ENCODE peak calls at places on chromosomes 13 and 19, in nine cellular contexts. One of them, this sample, is unnamed.
A peak's percentile ranks its signal among the peaks of the same experiment; 100 is the strongest.

GRCh38 chr19:12837225-12837624 is 1.1 kb upstream of the MAST1 start:
- DNase-seq in fibroblast of villous mesenchyme: no peak
- DNase-seq in endothelial cell: no peak
- DNase-seq in cardiac fibroblast: no peak
- DNase-seq in thoracic aorta: no peak
- DNase-seq in neural crest cell: no peak
- DNase-seq in lung: no peak
- DNase-seq in CD4-positive, alpha-beta T cell: no peak
- DNase-seq in astrocyte of the cerebellum: no peak
- DNase-seq in this sample: no peak

GRCh38 chr19:2770055-2771013 is 12.7 kb downstream of the SGTA start:
- DNase-seq in fibroblast of villous mesenchyme: no peak
- DNase-seq in endothelial cell: no peak
- DNase-seq in cardiac fibroblast: peak; percentile 57
- DNase-seq in thoracic aorta: no peak
- DNase-seq in neural crest cell: no peak
- DNase-seq in lung: no peak
- DNase-seq in CD4-positive, alpha-beta T cell: no peak
- DNase-seq in astrocyte of the cerebellum: no peak
- DNase-seq in this sample: no peak

GRCh38 chr13:58680115-58680514 is 1048.6 kb downstream of the PCDH17 start:
- DNase-seq in fibroblast of villous mesenchyme: no peak
- DNase-seq in endothelial cell: no peak
- DNase-seq in cardiac fibroblast: no peak
- DNase-seq in thoracic aorta: no peak
- DNase-seq in neural crest cell: no peak
- DNase-seq in lung: no peak
- DNase-seq in CD4-positive, alpha-beta T cell: no peak
- DNase-seq in astrocyte of the cerebellum: no peak
- DNase-seq in this sample: no peak

GRCh38 chr19:41302624-41303351 is 7.2 kb upstream of the CCDC97 start:
- DNase-seq in fibroblast of villous mesenchyme: no peak
- DNase-seq in endothelial cell: no peak
- DNase-seq in cardiac fibroblast: no peak
- DNase-seq in thoracic aorta: no peak
- DNase-seq in neural crest cell: no peak
- DNase-seq in lung: no peak
- DNase-seq in CD4-positive, alpha-beta T cell: peak; percentile 33
- DNase-seq in astrocyte of the cerebellum: no peak
- DNase-seq in this sample: no peak

GRCh38 chr13:79519252-79519651 is 38.3 kb downstream of the NDFIP2 start:
- DNase-seq in fibroblast of villous mesenchyme: peak; percentile 42
- DNase-seq in endothelial cell: no peak
- DNase-seq in cardiac fibroblast: peak; percentile 68
- DNase-seq in thoracic aorta: no peak
- DNase-seq in neural crest cell: no peak
- DNase-seq in lung: no peak
- DNase-seq in CD4-positive, alpha-beta T cell: no peak
- DNase-seq in astrocyte of the cerebellum: no peak
- DNase-seq in this sample: no peak

GRCh38 chr19:50325310-50326100 is 3.7 kb downstream of the KCNC3 start:
- DNase-seq in fibroblast of villous mesenchyme: peak; percentile 20
- DNase-seq in endothelial cell: no peak
- DNase-seq in cardiac fibroblast: peak; percentile 46
- DNase-seq in thoracic aorta: no peak
- DNase-seq in neural crest cell: peak; percentile 87
- DNase-seq in lung: peak; percentile 71
- DNase-seq in CD4-positive, alpha-beta T cell: peak; percentile 50
- DNase-seq in astrocyte of the cerebellum: no peak
- DNase-seq in this sample: peak; percentile 93

GRCh38 chr13:99386911-99387788 is 80.0 kb upstream of the GPR183 start:
- DNase-seq in fibroblast of villous mesenchyme: peak; percentile 24
- DNase-seq in endothelial cell: peak; percentile 83
- DNase-seq in cardiac fibroblast: peak; percentile 46
- DNase-seq in thoracic aorta: no peak
- DNase-seq in neural crest cell: peak; percentile 39
- DNase-seq in lung: peak; percentile 62
- DNase-seq in CD4-positive, alpha-beta T cell: peak; percentile 84
- DNase-seq in astrocyte of the cerebellum: no peak
- DNase-seq in this sample: peak; percentile 51

GRCh38 chr19:10191347-10191746 is 3.4 kb downstream of the DNMT1 start:
- DNase-seq in fibroblast of villous mesenchyme: peak; percentile 21
- DNase-seq in endothelial cell: peak; percentile 30
- DNase-seq in cardiac fibroblast: peak; percentile 78
- DNase-seq in thoracic aorta: no peak
- DNase-seq in neural crest cell: no peak
- DNase-seq in lung: no peak
- DNase-seq in CD4-positive, alpha-beta T cell: no peak
- DNase-seq in astrocyte of the cerebellum: peak; percentile 97
- DNase-seq in this sample: no peak

GRCh38 chr13:37407156-37407555 is 191.4 kb downstream of the POSTN start:
- DNase-seq in fibroblast of villous mesenchyme: no peak
- DNase-seq in endothelial cell: no peak
- DNase-seq in cardiac fibroblast: no peak
- DNase-seq in thoracic aorta: no peak
- DNase-seq in neural crest cell: no peak
- DNase-seq in lung: no peak
- DNase-seq in CD4-positive, alpha-beta T cell: no peak
- DNase-seq in astrocyte of the cerebellum: no peak
- DNase-seq in this sample: no peak

GRCh38 chr13:25455146-25455545 is 83.4 kb downstream of the ATP8A2 start:
- DNase-seq in fibroblast of villous mesenchyme: no peak
- DNase-seq in endothelial cell: no peak
- DNase-seq in cardiac fibroblast: no peak
- DNase-seq in thoracic aorta: no peak
- DNase-seq in neural crest cell: no peak
- DNase-seq in lung: peak; percentile 40
- DNase-seq in CD4-positive, alpha-beta T cell: no peak
- DNase-seq in astrocyte of the cerebellum: no peak
- DNase-seq in this sample: no peak

GRCh38 chr19:35983177-35983576 is 11.8 kb upstream of the SDHAF1 start:
- DNase-seq in fibroblast of villous mesenchyme: no peak
- DNase-seq in endothelial cell: no peak
- DNase-seq in cardiac fibroblast: no peak
- DNase-seq in thoracic aorta: no peak
- DNase-seq in neural crest cell: no peak
- DNase-seq in lung: no peak
- DNase-seq in CD4-positive, alpha-beta T cell: no peak
- DNase-seq in astrocyte of the cerebellum: no peak
- DNase-seq in this sample: no peak

GRCh38 chr13:107964356-107964755 is 251.0 kb downstream of the LIG4 start:
- DNase-seq in fibroblast of villous mesenchyme: no peak
- DNase-seq in endothelial cell: no peak
- DNase-seq in cardiac fibroblast: no peak
- DNase-seq in thoracic aorta: no peak
- DNase-seq in neural crest cell: no peak
- DNase-seq in lung: no peak
- DNase-seq in CD4-positive, alpha-beta T cell: no peak
- DNase-seq in astrocyte of the cerebellum: no peak
- DNase-seq in this sample: no peak

GRCh38 chr19:33471111-33471996 is 50.2 kb downstream of the PEPD start:
- DNase-seq in fibroblast of villous mesenchyme: no peak
- DNase-seq in endothelial cell: no peak
- DNase-seq in cardiac fibroblast: no peak
- DNase-seq in thoracic aorta: no peak
- DNase-seq in neural crest cell: no peak
- DNase-seq in lung: no peak
- DNase-seq in CD4-positive, alpha-beta T cell: no peak
- DNase-seq in astrocyte of the cerebellum: no peak
- DNase-seq in this sample: no peak

GRCh38 chr13:50951366-50951765 is 41.8 kb downstream of the RNASEH2B start:
- DNase-seq in fibroblast of villous mesenchyme: no peak
- DNase-seq in endothelial cell: no peak
- DNase-seq in cardiac fibroblast: no peak
- DNase-seq in thoracic aorta: no peak
- DNase-seq in neural crest cell: no peak
- DNase-seq in lung: no peak
- DNase-seq in CD4-positive, alpha-beta T cell: no peak
- DNase-seq in astrocyte of the cerebellum: peak; percentile 81
- DNase-seq in this sample: no peak

GRCh38 chr13:80712026-80712425 is 371.1 kb upstream of the SPRY2 start:
- DNase-seq in fibroblast of villous mesenchyme: no peak
- DNase-seq in endothelial cell: no peak
- DNase-seq in cardiac fibroblast: peak; percentile 66
- DNase-seq in thoracic aorta: no peak
- DNase-seq in neural crest cell: no peak
- DNase-seq in lung: no peak
- DNase-seq in CD4-positive, alpha-beta T cell: no peak
- DNase-seq in astrocyte of the cerebellum: no peak
- DNase-seq in this sample: no peak

GRCh38 chr13:80721689-80722088 is 380.8 kb upstream of the SPRY2 start:
- DNase-seq in fibroblast of villous mesenchyme: no peak
- DNase-seq in endothelial cell: no peak
- DNase-seq in cardiac fibroblast: no peak
- DNase-seq in thoracic aorta: no peak
- DNase-seq in neural crest cell: no peak
- DNase-seq in lung: no peak
- DNase-seq in CD4-positive, alpha-beta T cell: no peak
- DNase-seq in astrocyte of the cerebellum: no peak
- DNase-seq in this sample: no peak

GRCh38 chr13:80718970-80719369 is 378.0 kb upstream of the SPRY2 start:
- DNase-seq in fibroblast of villous mesenchyme: no peak
- DNase-seq in endothelial cell: no peak
- DNase-seq in cardiac fibroblast: no peak
- DNase-seq in thoracic aorta: no peak
- DNase-seq in neural crest cell: no peak
- DNase-seq in lung: no peak
- DNase-seq in CD4-positive, alpha-beta T cell: no peak
- DNase-seq in astrocyte of the cerebellum: no peak
- DNase-seq in this sample: no peak

GRCh38 chr13:80717834-80718233 is 376.9 kb upstream of the SPRY2 start:
- DNase-seq in fibroblast of villous mesenchyme: no peak
- DNase-seq in endothelial cell: no peak
- DNase-seq in cardiac fibroblast: no peak
- DNase-seq in thoracic aorta: no peak
- DNase-seq in neural crest cell: no peak
- DNase-seq in lung: no peak
- DNase-seq in CD4-positive, alpha-beta T cell: no peak
- DNase-seq in astrocyte of the cerebellum: no peak
- DNase-seq in this sample: no peak

GRCh38 chr13:80716610-80717081 is 375.7 kb upstream of the SPRY2 start:
- DNase-seq in fibroblast of villous mesenchyme: no peak
- DNase-seq in endothelial cell: no peak
- DNase-seq in cardiac fibroblast: peak; percentile 48
- DNase-seq in thoracic aorta: no peak
- DNase-seq in neural crest cell: no peak
- DNase-seq in lung: peak; percentile 39
- DNase-seq in CD4-positive, alpha-beta T cell: no peak
- DNase-seq in astrocyte of the cerebellum: no peak
- DNase-seq in this sample: no peak
- TF ChIP-seq CTCF in fibroblast of villous mesenchyme: no peak
- TF ChIP-seq CTCF in endothelial cell: no peak
- TF ChIP-seq CTCF in cardiac fibroblast: no peak
- TF ChIP-seq CTCF in thoracic aorta: no peak
- TF ChIP-seq CTCF in neural crest cell: no peak
- TF ChIP-seq CTCF in lung: no peak
- TF ChIP-seq CTCF in CD4-positive, alpha-beta T cell: no peak
- TF ChIP-seq CTCF in astrocyte of the cerebellum: no peak
- TF ChIP-seq CTCF in this sample: no peak

GRCh38 chr19:46412034-46412982 is 1.1 kb downstream of the CCDC8 start:
- DNase-seq in fibroblast of villous mesenchyme: no peak
- DNase-seq in endothelial cell: no peak
- DNase-seq in cardiac fibroblast: no peak
- DNase-seq in thoracic aorta: no peak
- DNase-seq in neural crest cell: no peak
- DNase-seq in lung: no peak
- DNase-seq in CD4-positive, alpha-beta T cell: no peak
- DNase-seq in astrocyte of the cerebellum: no peak
- DNase-seq in this sample: no peak
- TF ChIP-seq CTCF in fibroblast of villous mesenchyme: peak; percentile 9
- TF ChIP-seq CTCF in endothelial cell: no peak
- TF ChIP-seq CTCF in cardiac fibroblast: no peak
- TF ChIP-seq CTCF in thoracic aorta: no peak
- TF ChIP-seq CTCF in neural crest cell: no peak
- TF ChIP-seq CTCF in lung: no peak
- TF ChIP-seq CTCF in CD4-positive, alpha-beta T cell: no peak
- TF ChIP-seq CTCF in astrocyte of the cerebellum: no peak
- TF ChIP-seq CTCF in this sample: no peak

GRCh38 chr19:32460476-32460875 is 54.9 kb downstream of the DPY19L3 start:
- DNase-seq in fibroblast of villous mesenchyme: peak; percentile 34
- DNase-seq in endothelial cell: no peak
- DNase-seq in cardiac fibroblast: no peak
- DNase-seq in thoracic aorta: no peak
- DNase-seq in neural crest cell: no peak
- DNase-seq in lung: no peak
- DNase-seq in CD4-positive, alpha-beta T cell: no peak
- DNase-seq in astrocyte of the cerebellum: no peak
- DNase-seq in this sample: no peak

GRCh38 chr19:32459199-32459865 is 53.8 kb downstream of the DPY19L3 start:
- DNase-seq in fibroblast of villous mesenchyme: peak; percentile 8
- DNase-seq in endothelial cell: no peak
- DNase-seq in cardiac fibroblast: no peak
- DNase-seq in thoracic aorta: no peak
- DNase-seq in neural crest cell: no peak
- DNase-seq in lung: no peak
- DNase-seq in CD4-positive, alpha-beta T cell: no peak
- DNase-seq in astrocyte of the cerebellum: no peak
- DNase-seq in this sample: no peak

GRCh38 chr19:32469796-32470195 is 64.2 kb downstream of the DPY19L3 start:
- DNase-seq in fibroblast of villous mesenchyme: no peak
- DNase-seq in endothelial cell: no peak
- DNase-seq in cardiac fibroblast: peak; percentile 57
- DNase-seq in thoracic aorta: no peak
- DNase-seq in neural crest cell: no peak
- DNase-seq in lung: no peak
- DNase-seq in CD4-positive, alpha-beta T cell: no peak
- DNase-seq in astrocyte of the cerebellum: no peak
- DNase-seq in this sample: no peak

GRCh38 chr19:32465176-32465575 is 59.6 kb downstream of the DPY19L3 start:
- DNase-seq in fibroblast of villous mesenchyme: no peak
- DNase-seq in endothelial cell: no peak
- DNase-seq in cardiac fibroblast: no peak
- DNase-seq in thoracic aorta: no peak
- DNase-seq in neural crest cell: no peak
- DNase-seq in lung: no peak
- DNase-seq in CD4-positive, alpha-beta T cell: no peak
- DNase-seq in astrocyte of the cerebellum: no peak
- DNase-seq in this sample: no peak

DNA sequence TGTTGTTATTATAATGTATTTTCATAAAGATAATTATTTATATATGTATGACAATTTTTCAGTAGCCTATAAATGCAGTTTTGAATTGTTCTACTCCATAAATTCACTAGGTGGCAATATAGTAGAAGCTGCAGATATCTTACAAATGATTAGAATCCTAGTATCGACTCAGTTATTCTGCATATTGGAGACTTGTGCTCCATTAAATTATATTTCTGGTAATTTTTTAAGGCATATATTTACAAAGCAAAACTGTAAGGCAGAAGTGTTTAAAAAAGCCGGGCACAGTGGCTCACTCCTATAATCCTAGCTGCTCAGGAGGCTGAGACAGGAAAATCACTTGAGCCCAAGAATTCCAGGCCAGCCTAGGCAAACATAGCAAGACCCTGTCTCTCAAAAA is 58.7 kb downstream of the DPY19L3 start:
- DNase-seq in fibroblast of villous mesenchyme: peak; percentile 12
- DNase-seq in endothelial cell: no peak
- DNase-seq in cardiac fibroblast: peak; percentile 29
- DNase-seq in thoracic aorta: no peak
- DNase-seq in neural crest cell: no peak
- DNase-seq in lung: no peak
- DNase-seq in CD4-positive, alpha-beta T cell: no peak
- DNase-seq in astrocyte of the cerebellum: no peak
- DNase-seq in this sample: no peak
- TF ChIP-seq CTCF in fibroblast of villous mesenchyme: peak; percentile 22
- TF ChIP-seq CTCF in endothelial cell: no peak
- TF ChIP-seq CTCF in cardiac fibroblast: peak; percentile 42
- TF ChIP-seq CTCF in thoracic aorta: no peak
- TF ChIP-seq CTCF in neural crest cell: peak; percentile 61
- TF ChIP-seq CTCF in lung: no peak
- TF ChIP-seq CTCF in CD4-positive, alpha-beta T cell: peak; percentile 48
- TF ChIP-seq CTCF in astrocyte of the cerebellum: peak; percentile 15
- TF ChIP-seq CTCF in this sample: peak; percentile 65

GRCh38 chr19:38134538-38135149 is 89.4 kb downstream of the DPF1 start:
- DNase-seq in fibroblast of villous mesenchyme: peak; percentile 39
- DNase-seq in endothelial cell: peak; percentile 59
- DNase-seq in cardiac fibroblast: peak; percentile 72
- DNase-seq in thoracic aorta: no peak
- DNase-seq in neural crest cell: peak; percentile 57
- DNase-seq in lung: no peak
- DNase-seq in CD4-positive, alpha-beta T cell: no peak
- DNase-seq in astrocyte of the cerebellum: no peak
- DNase-seq in this sample: no peak
- TF ChIP-seq CTCF in fibroblast of villous mesenchyme: peak; percentile 69
- TF ChIP-seq CTCF in endothelial cell: peak; percentile 74
- TF ChIP-seq CTCF in cardiac fibroblast: peak; percentile 71
- TF ChIP-seq CTCF in thoracic aorta: peak; percentile 17
- TF ChIP-seq CTCF in neural crest cell: peak; percentile 69
- TF ChIP-seq CTCF in lung: no peak
- TF ChIP-seq CTCF in CD4-positive, alpha-beta T cell: no peak
- TF ChIP-seq CTCF in astrocyte of the cerebellum: peak; percentile 69
- TF ChIP-seq CTCF in this sample: peak; percentile 76

This sample was measured in type B pancreatic cell.